ENCODE peak calls at places on chromosome 21, in seven cellular contexts. One of them, this sample, is unnamed.
A peak's percentile ranks its signal among the peaks of the same experiment; 100 is the strongest.

GRCh38 chr21:25635310-25635709 is 3.7 kb upstream of the JAM2 start:
- DNase-seq in NT2/D1: no peak
- DNase-seq in GM23338: no peak
- DNase-seq in lung: no peak
- DNase-seq in pancreas: no peak
- DNase-seq in ovary: no peak
- DNase-seq in uterus: no peak
- DNase-seq in this sample: no peak

GRCh38 chr21:43810505-43811261 is 21.3 kb downstream of the RRP1 start:
- DNase-seq in NT2/D1: peak; percentile 71
- DNase-seq in GM23338: peak; percentile 89
- DNase-seq in lung: peak; percentile 92
- DNase-seq in pancreas: peak; percentile 91
- DNase-seq in ovary: peak; percentile 84
- DNase-seq in uterus: peak; percentile 73
- DNase-seq in this sample: no peak

GRCh38 chr21:36212513-36212780 is 55.8 kb downstream of the DOP1B start:
- DNase-seq in NT2/D1: no peak
- DNase-seq in GM23338: no peak
- DNase-seq in lung: no peak
- DNase-seq in pancreas: no peak
- DNase-seq in ovary: no peak
- DNase-seq in uterus: no peak
- DNase-seq in this sample: no peak

GRCh38 chr21:31184462-31184861 is 146.2 kb upstream of the KRTAP19-8 start:
- DNase-seq in NT2/D1: no peak
- DNase-seq in GM23338: no peak
- DNase-seq in lung: no peak
- DNase-seq in pancreas: no peak
- DNase-seq in ovary: no peak
- DNase-seq in uterus: no peak
- DNase-seq in this sample: no peak

GRCh38 chr21:45074048-45074817 is at the start of gene ADARB1:
- DNase-seq in NT2/D1: no peak
- DNase-seq in GM23338: peak; percentile 74
- DNase-seq in lung: peak; percentile 41
- DNase-seq in pancreas: peak; percentile 77
- DNase-seq in ovary: peak; percentile 78
- DNase-seq in uterus: peak; percentile 66
- DNase-seq in this sample: no peak

GRCh38 chr21:21096956-21097355 is 98.7 kb downstream of the NCAM2 start:
- DNase-seq in NT2/D1: no peak
- DNase-seq in GM23338: no peak
- DNase-seq in lung: no peak
- DNase-seq in pancreas: no peak
- DNase-seq in ovary: no peak
- DNase-seq in uterus: no peak
- DNase-seq in this sample: no peak

GRCh38 chr21:43731891-43732711 is 13.2 kb downstream of the PDXK start:
- DNase-seq in NT2/D1: no peak
- DNase-seq in GM23338: no peak
- DNase-seq in lung: no peak
- DNase-seq in pancreas: no peak
- DNase-seq in ovary: peak; percentile 16
- DNase-seq in uterus: no peak
- DNase-seq in this sample: no peak

GRCh38 chr21:36325373-36326010 is 5.5 kb downstream of the MORC3 start:
- DNase-seq in NT2/D1: no peak
- DNase-seq in GM23338: no peak
- DNase-seq in lung: no peak
- DNase-seq in pancreas: no peak
- DNase-seq in ovary: no peak
- DNase-seq in uterus: no peak
- DNase-seq in this sample: no peak

GRCh38 chr21:41254090-41254700 is 62.4 kb upstream of the FAM3B start:
- DNase-seq in NT2/D1: no peak
- DNase-seq in GM23338: no peak
- DNase-seq in lung: no peak
- DNase-seq in pancreas: no peak
- DNase-seq in ovary: no peak
- DNase-seq in uterus: no peak
- DNase-seq in this sample: no peak

DNA sequence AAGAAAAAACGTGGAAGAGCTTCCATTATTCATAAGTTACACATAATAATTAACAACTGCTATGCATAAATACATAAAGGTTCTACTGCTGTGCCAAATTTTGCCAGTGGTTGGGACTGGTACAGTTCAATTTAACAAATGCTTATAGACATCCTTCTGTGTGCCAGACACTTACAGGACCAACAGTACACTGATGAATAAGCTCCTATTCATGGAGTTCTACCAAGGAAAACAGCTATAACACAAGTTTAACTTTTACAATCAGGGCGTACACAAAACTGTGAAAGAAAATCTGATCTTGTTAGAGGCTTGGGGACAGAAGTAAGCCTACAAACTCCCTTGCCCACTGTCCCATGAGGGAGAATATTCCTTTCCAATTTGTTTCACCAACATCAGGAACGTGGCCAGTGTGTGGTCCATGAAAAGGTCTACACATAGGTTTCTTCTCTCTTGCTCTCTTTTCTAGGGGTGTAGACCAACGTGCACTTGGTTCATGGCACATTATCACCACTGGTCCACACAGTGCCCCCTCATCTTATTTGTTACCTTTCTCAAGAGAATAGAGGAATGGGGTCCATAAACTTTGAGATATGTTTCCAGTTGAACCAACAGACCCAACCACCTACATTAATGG is 10.1 kb downstream of the NRIP1 start:
- DNase-seq in NT2/D1: no peak
- DNase-seq in GM23338: no peak
- DNase-seq in lung: no peak
- DNase-seq in pancreas: no peak
- DNase-seq in ovary: no peak
- DNase-seq in uterus: no peak
- DNase-seq in this sample: no peak
- H3K4me1 ChIP-seq in NT2/D1: peaks cover 4% of the 10 kb centered on the region
- H3K4me1 ChIP-seq in GM23338: peaks cover 58% of the 10 kb centered on the region
- H3K4me1 ChIP-seq in lung: peaks cover 5% of the 10 kb centered on the region
- H3K4me1 ChIP-seq in pancreas: peaks cover 34% of the 10 kb centered on the region
- H3K4me1 ChIP-seq in ovary: peaks cover 6% of the 10 kb centered on the region
- H3K4me1 ChIP-seq in uterus: peaks cover 4% of the 10 kb centered on the region
- H3K4me1 ChIP-seq in this sample: peaks cover 5% of the 10 kb centered on the region

GRCh38 chr21:37414292-37415253 is 48.0 kb downstream of the DYRK1A start:
- DNase-seq in NT2/D1: no peak
- DNase-seq in GM23338: no peak
- DNase-seq in lung: no peak
- DNase-seq in pancreas: no peak
- DNase-seq in ovary: no peak
- DNase-seq in uterus: no peak
- DNase-seq in this sample: no peak
- H3K36me3 ChIP-seq in NT2/D1: peaks cover 4% of the 10 kb centered on the region
- H3K36me3 ChIP-seq in GM23338: no peaks in the 10 kb centered on the region
- H3K36me3 ChIP-seq in lung: no peaks in the 10 kb centered on the region
- H3K36me3 ChIP-seq in pancreas: no peaks in the 10 kb centered on the region
- H3K36me3 ChIP-seq in ovary: no peaks in the 10 kb centered on the region
- H3K36me3 ChIP-seq in uterus: no peaks in the 10 kb centered on the region
- H3K36me3 ChIP-seq in this sample: peaks cover 3% of the 10 kb centered on the region

DNA sequence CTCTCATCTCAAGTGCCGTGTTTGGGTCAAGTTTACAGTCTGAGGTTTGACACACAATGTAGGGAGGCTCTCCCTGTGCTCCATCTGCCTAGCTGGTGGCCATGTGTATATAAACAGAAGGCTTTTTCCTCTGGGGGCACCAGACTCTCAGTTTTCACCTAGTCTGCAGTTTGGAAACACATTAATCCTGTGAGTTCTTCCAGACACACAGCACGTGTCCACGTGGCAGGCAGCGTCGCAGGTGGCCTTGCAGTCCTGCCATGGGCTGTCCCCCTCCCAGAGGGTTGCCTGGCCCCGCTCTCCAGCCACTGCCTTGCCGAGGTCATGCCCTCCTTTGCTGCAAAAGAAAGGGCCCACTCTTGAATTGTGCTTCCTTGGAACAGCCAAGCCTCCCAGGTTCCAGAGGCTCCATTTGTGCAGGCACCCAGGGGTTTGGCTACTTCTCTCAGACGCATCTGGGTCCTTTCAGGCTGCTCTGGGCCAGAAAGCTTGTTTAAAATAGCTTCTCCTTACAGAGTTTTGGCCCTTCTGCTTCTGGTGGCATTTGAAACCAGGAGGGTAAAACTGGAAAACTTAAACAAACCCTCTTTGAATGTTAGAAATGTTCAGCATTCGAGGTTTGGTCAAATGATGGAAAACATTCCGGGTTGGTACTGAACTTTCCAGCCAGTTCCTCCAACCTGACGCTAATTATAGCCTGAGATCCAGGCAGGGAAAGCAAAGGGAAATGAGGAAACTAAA is 4.4 kb upstream of the RUNX1 start:
- DNase-seq in NT2/D1: no peak
- DNase-seq in GM23338: no peak
- DNase-seq in lung: no peak
- DNase-seq in pancreas: no peak
- DNase-seq in ovary: no peak
- DNase-seq in uterus: no peak
- DNase-seq in this sample: no peak
- H3K4me1 ChIP-seq in NT2/D1: peaks cover 2% of the 10 kb centered on the region
- H3K4me1 ChIP-seq in GM23338: peaks cover 3% of the 10 kb centered on the region
- H3K4me1 ChIP-seq in lung: peaks cover 2% of the 10 kb centered on the region
- H3K4me1 ChIP-seq in pancreas: no peaks in the 10 kb centered on the region
- H3K4me1 ChIP-seq in ovary: no peaks in the 10 kb centered on the region
- H3K4me1 ChIP-seq in uterus: no peaks in the 10 kb centered on the region
- H3K4me1 ChIP-seq in this sample: peaks cover 31% of the 10 kb centered on the region

GRCh38 chr21:46645840-46646239 is 10.4 kb downstream of the PRMT2 start:
- DNase-seq in NT2/D1: no peak
- DNase-seq in GM23338: no peak
- DNase-seq in lung: no peak
- DNase-seq in pancreas: no peak
- DNase-seq in ovary: no peak
- DNase-seq in uterus: no peak
- DNase-seq in this sample: no peak
- H3K36me3 ChIP-seq in NT2/D1: peaks cover 96% of the 10 kb centered on the region
- H3K36me3 ChIP-seq in GM23338: peaks cover 23% of the 10 kb centered on the region
- H3K36me3 ChIP-seq in lung: peaks cover 31% of the 10 kb centered on the region
- H3K36me3 ChIP-seq in pancreas: peaks cover 54% of the 10 kb centered on the region
- H3K36me3 ChIP-seq in ovary: no peaks in the 10 kb centered on the region
- H3K36me3 ChIP-seq in uterus: no peaks in the 10 kb centered on the region
- H3K36me3 ChIP-seq in this sample: peaks cover 21% of the 10 kb centered on the region

DNA sequence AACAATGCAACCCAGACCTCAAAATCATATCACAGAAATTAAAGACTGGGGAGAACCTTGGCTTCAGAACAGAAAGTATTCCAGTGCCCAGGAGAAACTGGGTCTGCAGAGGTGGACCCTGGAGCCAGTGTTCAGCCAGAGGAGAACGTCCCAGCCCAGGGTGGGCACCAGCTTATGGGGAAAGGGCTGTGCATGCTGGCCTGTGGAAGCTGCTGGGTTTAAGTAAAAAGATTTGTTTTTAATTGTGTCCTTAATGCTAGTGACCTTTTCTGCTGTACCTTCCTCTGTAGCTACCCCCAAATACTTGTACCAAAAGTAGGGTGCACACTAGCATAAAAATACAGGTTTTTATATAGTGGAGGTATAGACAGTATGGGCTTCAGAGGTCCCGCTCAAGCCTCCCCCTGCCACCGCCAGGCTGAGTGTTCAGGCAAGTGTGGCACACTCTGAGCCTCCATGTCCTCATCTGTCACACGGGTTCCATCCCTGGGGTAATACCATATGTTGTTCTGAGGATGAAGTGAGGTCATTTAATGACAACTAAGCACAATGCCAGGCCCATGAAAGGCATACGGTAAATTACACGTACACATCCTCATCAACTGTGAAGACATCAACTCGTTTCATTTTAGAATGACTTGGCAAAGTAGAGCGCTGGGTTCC is 47.0 kb downstream of the SLC37A1 start:
- DNase-seq in NT2/D1: no peak
- DNase-seq in GM23338: no peak
- DNase-seq in lung: no peak
- DNase-seq in pancreas: no peak
- DNase-seq in ovary: no peak
- DNase-seq in uterus: no peak
- DNase-seq in this sample: no peak
- H3K4me1 ChIP-seq in NT2/D1: peaks cover 2% of the 10 kb centered on the region
- H3K4me1 ChIP-seq in GM23338: no peaks in the 10 kb centered on the region
- H3K4me1 ChIP-seq in lung: no peaks in the 10 kb centered on the region
- H3K4me1 ChIP-seq in pancreas: no peaks in the 10 kb centered on the region
- H3K4me1 ChIP-seq in ovary: no peaks in the 10 kb centered on the region
- H3K4me1 ChIP-seq in uterus: no peaks in the 10 kb centered on the region
- H3K4me1 ChIP-seq in this sample: no peaks in the 10 kb centered on the region

GRCh38 chr21:32371913-32372314 is 20.9 kb downstream of the URB1 start:
- DNase-seq in NT2/D1: no peak
- DNase-seq in GM23338: no peak
- DNase-seq in lung: no peak
- DNase-seq in pancreas: no peak
- DNase-seq in ovary: peak; percentile 65
- DNase-seq in uterus: peak; percentile 54
- DNase-seq in this sample: no peak
- H3K36me3 ChIP-seq in NT2/D1: peaks cover 98% of the 10 kb centered on the region
- H3K36me3 ChIP-seq in GM23338: peaks cover 61% of the 10 kb centered on the region
- H3K36me3 ChIP-seq in lung: peaks cover 35% of the 10 kb centered on the region
- H3K36me3 ChIP-seq in pancreas: peaks cover 37% of the 10 kb centered on the region
- H3K36me3 ChIP-seq in ovary: no peaks in the 10 kb centered on the region
- H3K36me3 ChIP-seq in uterus: no peaks in the 10 kb centered on the region
- H3K36me3 ChIP-seq in this sample: peaks cover under 1% of the 10 kb centered on the region

This sample was measured in esophagus squamous epithelium.